ENCODE peak calls at places on chromosomes 13 and 19, in five cellular contexts. T is lower lobe of right lung, K is cardiac muscle cell, R is thoracic aorta, H is breast epithelium. I is an unnamed sample. For H3K4me1, the result is how much of the 10 kb centered on the place peaks cover.

GRCh38 chr13:48790199-48790598 is 136.5 kb downstream of the CYSLTR2 start:
- DNase-seq in T (no peak), K (no peak), R (no peak), H (no peak), I (no peak)

GRCh38 chr13:49248433-49249002 is 793 bp downstream of the CDADC1 start:
- DNase-seq in T (peak), K (no peak), R (no peak), H (no peak), I (no peak)

GRCh38 chr13:99123101-99124045 is 77.3 kb upstream of the UBAC2 start:
- DNase-seq in T (no peak), K (no peak), R (no peak), H (no peak), I (no peak)

GRCh38 chr13:24112791-24113190 is 47.7 kb upstream of the SPATA13 start:
- DNase-seq in T (no peak), K (no peak), R (no peak), H (no peak), I (no peak)

GRCh38 chr19:48444933-48445194 is 919 bp upstream of the GRWD1 start:
- DNase-seq in T (no peak), K (no peak), R (no peak), H (no peak), I (no peak)

GRCh38 chr13:35760678-35761308 is 284.3 kb upstream of the MAB21L1 start:
- DNase-seq in T (no peak), K (no peak), R (no peak), H (no peak), I (no peak)

GRCh38 chr19:38441660-38442348 is 8.3 kb downstream of the RYR1 start:
- DNase-seq in T (no peak), K (peak), R (no peak), H (no peak), I (no peak)

GRCh38 chr13:82571653-82572052 is 1310.6 kb downstream of the SLITRK1 start:
- DNase-seq in T (no peak), K (no peak), R (no peak), H (no peak), I (no peak)

GRCh38 chr13:42803563-42804212 is 22.3 kb downstream of the FAM216B start:
- DNase-seq in T (no peak), K (no peak), R (no peak), H (no peak), I (no peak)

GRCh38 chr19:16871870-16872269 is 16.9 kb upstream of the F2RL3 start:
- DNase-seq in T (no peak), K (no peak), R (no peak), H (no peak), I (no peak)

GRCh38 chr19:55132453-55133129 is 15.2 kb upstream of the PPP1R12C start:
- DNase-seq in T (no peak), K (no peak), R (no peak), H (no peak), I (no peak)

GRCh38 chr13:65932587-65933239 is 1297.4 kb downstream of the PCDH9 start:
- DNase-seq in T (no peak), K (no peak), R (no peak), H (no peak), I (peak)

GRCh38 chr19:46718157-46718933 is 1.4 kb upstream of the PRKD2 start:
- DNase-seq in T (no peak), K (no peak), R (no peak), H (no peak), I (no peak)

GRCh38 chr13:97194473-97194872 is 27.7 kb upstream of the MBNL2 start:
- DNase-seq in T (no peak), K (no peak), R (no peak), H (no peak), I (no peak)

GRCh38 chr13:23202383-23202782 is 21.6 kb downstream of the SGCG start:
- DNase-seq in T (no peak), K (no peak), R (no peak), H (no peak), I (no peak)

GRCh38 chr13:58620171-58620570 is 988.6 kb downstream of the PCDH17 start:
- DNase-seq in T (no peak), K (no peak), R (no peak), H (no peak), I (no peak)

GRCh38 chr19:45450042-45450380 is 17.8 kb upstream of the FOSB start:
- DNase-seq in T (no peak), K (no peak), R (no peak), H (no peak), I (no peak)

GRCh38 chr13:83024226-83024625 is 858.0 kb downstream of the SLITRK1 start:
- DNase-seq in T (no peak), K (no peak), R (no peak), H (no peak), I (no peak)

GRCh38 chr19:54882758-54883157 is 8.7 kb downstream of the FCAR start:
- DNase-seq in T (no peak), K (no peak), R (no peak), H (no peak), I (no peak)

GRCh38 chr13:37270206-37271001 is 164.9 kb upstream of the CSNK1A1L start:
- DNase-seq in T (no peak), K (no peak), R (no peak), H (no peak), I (no peak)

GRCh38 chr19:17618919-17619318 is 63.5 kb downstream of the COLGALT1 start:
- DNase-seq in T (no peak), K (no peak), R (no peak), H (no peak), I (no peak)

GRCh38 chr13:23865065-23865464 is 24.1 kb downstream of the MIPEP start:
- DNase-seq in T (no peak), K (no peak), R (no peak), H (no peak), I (no peak)

GRCh38 chr13:27919299-27919933 is 384 bp upstream of the PDX1 start:
- DNase-seq in T (no peak), K (no peak), R (no peak), H (no peak), I (no peak)

GRCh38 chr19:437027-437426 is 23.8 kb downstream of the SHC2 start:
- DNase-seq in T (no peak), K (no peak), R (no peak), H (no peak), I (no peak)

GRCh38 chr19:38149597-38149996 is 74.4 kb downstream of the DPF1 start:
- DNase-seq in T (no peak), K (no peak), R (no peak), H (no peak), I (no peak)

GRCh38 chr13:35136585-35136984 is 194.5 kb downstream of the NBEA start:
- DNase-seq in T (no peak), K (no peak), R (no peak), H (no peak), I (no peak)

GRCh38 chr13:97395437-97396136 is 38.4 kb upstream of the RAP2A start:
- DNase-seq in T (no peak), K (no peak), R (no peak), H (no peak), I (no peak)

GRCh38 chr13:28750187-28751045 is 31.6 kb upstream of the SLC46A3 start:
- DNase-seq in T (no peak), K (no peak), R (no peak), H (no peak), I (no peak)

GRCh38 chr19:35144600-35145436 is 1.8 kb downstream of the FXYD7 start:
- DNase-seq in T (no peak), K (peak), R (no peak), H (no peak), I (no peak)

GRCh38 chr19:47226426-47227346 is 4.3 kb downstream of the BBC3 start:
- DNase-seq in T (peak), K (peak), R (peak), H (peak), I (peak)

GRCh38 chr19:2540646-2541454 is 64.9 kb downstream of the GADD45B start:
- DNase-seq in T (peak), K (peak), R (peak), H (peak), I (no peak)
- TF ChIP-seq CTCF in T (peak), K (peak), R (peak), H (peak), I (peak)

GRCh38 chr19:41327076-41327475 is 17.1 kb downstream of the CCDC97 start:
- DNase-seq in T (no peak), K (no peak), R (no peak), H (no peak), I (no peak)

GRCh38 chr19:41327499-41328156 is 17.7 kb downstream of the CCDC97 start:
- DNase-seq in T (peak), K (no peak), R (no peak), H (peak), I (no peak)

GRCh38 chr19:41325947-41326706 is 16.2 kb downstream of the CCDC97 start:
- DNase-seq in T (no peak), K (peak), R (no peak), H (no peak), I (no peak)

GRCh38 chr19:41328818-41329220 is 18.8 kb downstream of the CCDC97 start:
- DNase-seq in T (no peak), K (no peak), R (no peak), H (no peak), I (no peak)

DNA sequence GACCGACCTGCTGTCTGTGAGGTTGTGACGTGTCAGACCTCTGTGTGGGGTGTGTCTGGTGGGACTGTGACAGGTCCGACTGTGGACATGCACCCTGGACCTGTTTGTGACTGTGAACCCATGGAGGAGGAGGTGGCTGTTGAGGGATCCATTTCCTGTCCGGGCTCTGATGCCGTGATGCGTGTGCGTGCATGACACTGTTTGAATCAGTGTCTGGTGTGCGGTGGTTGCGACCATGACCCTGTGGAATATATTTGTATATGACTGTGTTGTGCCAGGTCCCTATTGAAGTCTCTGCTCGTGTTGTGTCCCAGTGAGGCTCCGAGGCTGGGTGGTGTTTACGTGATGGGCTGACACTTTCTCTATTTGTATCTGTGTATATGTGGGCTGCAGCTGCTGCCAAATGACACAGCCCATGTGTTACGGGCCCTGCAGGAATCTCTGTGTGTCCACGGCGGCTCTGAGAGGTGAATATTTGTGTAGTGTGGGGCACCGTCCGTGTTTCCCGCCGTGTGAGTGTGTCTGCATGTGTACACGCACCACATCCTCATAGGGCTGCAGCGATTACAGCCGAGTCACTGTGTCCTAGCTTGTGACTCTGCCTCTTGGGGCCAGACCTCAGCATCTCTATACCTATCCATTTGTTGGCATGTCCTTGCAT is 18.3 kb downstream of the CCDC97 start:
- DNase-seq in T (no peak), K (no peak), R (no peak), H (no peak), I (no peak)
- H3K4me1 ChIP-seq in T (half or more), K (under half), R (under half), H (under half), I (under half)

GRCh38 chr19:12660980-12661379 is 5.6 kb downstream of the MAN2B1 start:
- DNase-seq in T (no peak), K (no peak), R (no peak), H (no peak), I (no peak)

GRCh38 chr19:12656899-12657571 is 9.5 kb downstream of the MAN2B1 start:
- DNase-seq in T (no peak), K (no peak), R (no peak), H (no peak), I (no peak)

GRCh38 chr19:12652219-12652618 is 14.3 kb downstream of the MAN2B1 start:
- DNase-seq in T (peak), K (no peak), R (no peak), H (no peak), I (no peak)

GRCh38 chr19:12655546-12655945 is 11.0 kb downstream of the MAN2B1 start:
- DNase-seq in T (no peak), K (no peak), R (no peak), H (no peak), I (no peak)

GRCh38 chr19:12657966-12658365 is 8.6 kb downstream of the MAN2B1 start:
- DNase-seq in T (no peak), K (no peak), R (no peak), H (no peak), I (no peak)
- TF ChIP-seq CTCF in T (no peak), K (no peak), R (no peak), H (no peak), I (no peak)

GRCh38 chr19:33722456-33723239 is 74.0 kb upstream of the KCTD15 start:
- DNase-seq in T (no peak), K (peak), R (no peak), H (no peak), I (no peak)
- H3K4me1 ChIP-seq in T (under half), K (under half), R (under half), H (under half), I (under half)

I was measured in ascending aorta.